ENCODE peak calls at places on chromosomes 13 and 19, in four cellular contexts. D, T, O and F are unnamed samples.

GRCh38 chr19:49411681-49412321 is 11.4 kb downstream of the PTH2 start:
- DNase-seq in D (no peak), T (no peak), O (no peak), F (no peak)

GRCh38 chr13:50809133-50810090 is 34.1 kb downstream of the DLEU7 start:
- DNase-seq in T (no peak), D (no peak), O (no peak), F (no peak)

GRCh38 chr19:8320564-8321066 is 560 bp downstream of the NDUFA7 start:
- DNase-seq in O (no peak), T (no peak), D (no peak), F (no peak)

GRCh38 chr13:23588576-23589141 is 18.4 kb downstream of the TNFRSF19 start:
- DNase-seq in D (no peak), O (no peak), T (no peak), F (no peak)

GRCh38 chr13:80814541-80814940 is 473.6 kb upstream of the SPRY2 start:
- DNase-seq in O (no peak), T (no peak), D (no peak), F (no peak)

GRCh38 chr13:60990032-60990733 is 425.5 kb downstream of the PCDH20 start:
- DNase-seq in T (no peak), O (no peak), D (no peak), F (peak; percentile 42)

GRCh38 chr19:18674616-18675015 is 8.9 kb upstream of the CRTC1 start:
- DNase-seq in D (no peak), T (no peak), O (peak; percentile 66), F (no peak)

GRCh38 chr13:98279473-98280175 is 102.6 kb upstream of the RNF113B start:
- DNase-seq in O (peak; percentile 50), T (no peak), D (no peak), F (no peak)

GRCh38 chr13:114132419-114133121 is at the start of gene RASA3:
- DNase-seq in O (peak; percentile 26), D (peak; percentile 41), T (peak; percentile 61), F (peak; percentile 71)

GRCh38 chr19:41541990-41542584 is 33.9 kb upstream of the CEACAM21 start:
- DNase-seq in O (no peak), T (peak; percentile 69), D (no peak), F (peak; percentile 71)

GRCh38 chr13:79306650-79307049 is 99.4 kb downstream of the RBM26 start:
- DNase-seq in D (no peak), T (no peak), O (no peak), F (no peak)

GRCh38 chr19:10074153-10074552 is 12.0 kb upstream of the SHFL start:
- DNase-seq in T (peak; percentile 15), O (peak; percentile 5), D (no peak), F (peak; percentile 60)

GRCh38 chr13:43237616-43238015 is 214.2 kb downstream of the DNAJC15 start:
- DNase-seq in D (no peak), T (no peak), O (no peak), F (no peak)

GRCh38 chr13:51818771-51819511 is 15.0 kb upstream of the DHRS12 start:
- DNase-seq in D (no peak), T (no peak), O (no peak), F (peak; percentile 67)

GRCh38 chr19:39171479-39172465 is 25.0 kb upstream of the NCCRP1 start:
- DNase-seq in D (no peak), O (no peak), T (no peak), F (no peak)

GRCh38 chr19:42198676-42199439 is 18.6 kb downstream of the DEDD2 start:
- DNase-seq in D (no peak), O (no peak), T (peak; percentile 73), F (no peak)

GRCh38 chr19:41409288-41409687 is 11.7 kb downstream of the BCKDHA start:
- DNase-seq in D (no peak), O (peak; percentile 89), T (no peak), F (peak; percentile 71)

GRCh38 chr19:18340237-18340989 is at the start of gene PGPEP1:
- DNase-seq in D (peak; percentile 60), T (peak; percentile 54), O (peak; percentile 37), F (no peak)

GRCh38 chr13:32581177-32581786 is 5.0 kb upstream of the PDS5B start:
- DNase-seq in O (no peak), D (no peak), T (no peak), F (peak; percentile 27)

GRCh38 chr13:23778879-23779278 is 110.3 kb downstream of the MIPEP start:
- DNase-seq in O (no peak), D (no peak), T (no peak), F (peak; percentile 38)

GRCh38 chr13:60150538-60150937 is 13.2 kb downstream of the DIAPH3 start:
- DNase-seq in D (no peak), T (no peak), O (no peak), F (no peak)

GRCh38 chr19:39778763-39779162 is at the start of gene LEUTX:
- DNase-seq in O (no peak), T (no peak), D (no peak), F (no peak)

GRCh38 chr13:43755844-43756243 is 30.9 kb downstream of the ENOX1 start:
- DNase-seq in O (no peak), T (no peak), D (no peak), F (no peak)

GRCh38 chr13:32047796-32048195 is 16.2 kb downstream of the FRY start:
- DNase-seq in T (no peak), O (no peak), D (no peak), F (no peak)

GRCh38 chr19:2034729-2035589 is 16.1 kb downstream of the MKNK2 start:
- DNase-seq in D (no peak), T (peak; percentile 52), O (peak; percentile 58), F (peak; percentile 62)

GRCh38 chr13:82330499-82330898 is 1551.8 kb downstream of the SLITRK1 start:
- DNase-seq in T (no peak), O (no peak), D (no peak), F (peak; percentile 11)

GRCh38 chr13:23547000-23547590 is 23.1 kb upstream of the TNFRSF19 start:
- DNase-seq in T (no peak), O (no peak), D (no peak), F (no peak)

GRCh38 chr19:6061420-6062130 is 48.7 kb downstream of the RFX2 start:
- DNase-seq in O (no peak), T (no peak), D (no peak), F (peak; percentile 49)

GRCh38 chr19:13884726-13885591 is 8.0 kb downstream of the NANOS3 start:
- DNase-seq in O (peak; percentile 32), T (no peak), D (no peak), F (no peak)

GRCh38 chr13:25375727-25376358 is 4.1 kb downstream of the ATP8A2 start:
- DNase-seq in O (peak; percentile 2), D (no peak), T (no peak), F (peak; percentile 71)